ENCODE peak calls at places on chromosomes 7 and 10, in six cellular contexts. U is HCT116, H is K562, P is HepG2, F is SK-N-SH, S is H1. L is an unnamed sample.

GRCh38 chr10:89332092-89332633 is 4.4 kb downstream of the IFIT3 start:
- DNase-seq in U (no peak), H (no peak), P (peak), F (no peak), S (no peak), L (no peak)

GRCh38 chr10:133565441-133566294 is at the start of gene SYCE1:
- DNase-seq in U (no peak), H (no peak), P (no peak), F (no peak), S (no peak), L (no peak)

GRCh38 chr7:56474271-56474670 is 358.1 kb upstream of the NUPR2 start:
- DNase-seq in U (no peak), H (no peak), P (no peak), F (no peak), S (no peak), L (no peak)

GRCh38 chr10:52316500-52316899 is 2.4 kb downstream of the DKK1 start:
- DNase-seq in U (no peak), H (no peak), P (no peak), F (no peak), S (no peak), L (no peak)

GRCh38 chr7:77631820-77632219 is 64.4 kb upstream of the RSBN1L start:
- DNase-seq in U (no peak), H (no peak), P (no peak), F (no peak), S (no peak), L (no peak)

GRCh38 chr7:360454-361100 is 70.6 kb downstream of the FOXL3 start:
- DNase-seq in U (no peak), H (no peak), P (no peak), F (no peak), S (no peak), L (no peak)

GRCh38 chr10:77605466-77605865 is 32.1 kb downstream of the KCNMA1 start:
- DNase-seq in U (no peak), H (no peak), P (no peak), F (peak), S (peak), L (no peak)

GRCh38 chr7:20385121-20385520 is 54.4 kb downstream of the ITGB8 start:
- DNase-seq in U (no peak), H (no peak), P (no peak), F (no peak), S (no peak), L (no peak)

GRCh38 chr10:93620925-93621324 is 8.6 kb downstream of the PDE6C start:
- DNase-seq in U (no peak), H (no peak), P (no peak), F (no peak), S (no peak), L (no peak)

GRCh38 chr10:70773965-70774809 is 11.0 kb downstream of the TBATA start:
- DNase-seq in U (no peak), H (no peak), P (no peak), F (peak), S (peak), L (no peak)

GRCh38 chr10:36469585-36469984 is 655.8 kb upstream of the ANKRD30A start:
- DNase-seq in U (no peak), H (no peak), P (no peak), F (no peak), S (no peak), L (no peak)

GRCh38 chr10:3131098-3131497 is 41.5 kb downstream of the PITRM1 start:
- DNase-seq in U (no peak), H (no peak), P (no peak), F (no peak), S (no peak), L (no peak)

GRCh38 chr10:3886666-3887251 is 101.8 kb upstream of the KLF6 start:
- DNase-seq in U (no peak), H (no peak), P (peak), F (peak), S (no peak), L (no peak)

GRCh38 chr10:30986027-30986672 is 45.5 kb downstream of the ZNF438 start:
- DNase-seq in U (no peak), H (no peak), P (no peak), F (no peak), S (no peak), L (no peak)

GRCh38 chr10:51773681-51774080 is 74.3 kb upstream of the CSTF2T start:
- DNase-seq in U (no peak), H (no peak), P (no peak), F (no peak), S (no peak), L (no peak)

GRCh38 chr7:47290867-47291266 is 291.0 kb downstream of the TNS3 start:
- DNase-seq in U (no peak), H (no peak), P (no peak), F (no peak), S (no peak), L (no peak)

GRCh38 chr7:3911685-3912084 is 610.6 kb downstream of the SDK1 start:
- DNase-seq in U (no peak), H (no peak), P (no peak), F (no peak), S (no peak), L (no peak)

GRCh38 chr10:95178266-95178665 is 15.8 kb upstream of the ACSM6 start:
- DNase-seq in U (no peak), H (no peak), P (peak), F (no peak), S (no peak), L (no peak)

GRCh38 chr10:42879380-42880254 is 97.0 kb downstream of the BMS1 start:
- DNase-seq in U (no peak), H (no peak), P (no peak), F (no peak), S (no peak), L (no peak)

GRCh38 chr7:665751-666453 is 60.6 kb upstream of the DNAAF5 start:
- DNase-seq in U (no peak), H (no peak), P (no peak), F (peak), S (peak), L (peak)

GRCh38 chr7:64562621-64563275 is at the start of gene ZNF680:
- DNase-seq in U (peak), H (peak), P (peak), F (peak), S (peak), L (peak)

GRCh38 chr7:91557789-91558396 is 293.7 kb downstream of the FZD1 start:
- DNase-seq in U (peak), H (no peak), P (peak), F (no peak), S (no peak), L (no peak)

GRCh38 chr10:10794056-10794455 is 223.6 kb upstream of the CELF2 start:
- DNase-seq in U (no peak), H (no peak), P (no peak), F (no peak), S (no peak), L (no peak)

GRCh38 chr10:46526682-46527038 is 29.8 kb downstream of the GPRIN2 start:
- DNase-seq in U (no peak), H (no peak), P (no peak), F (peak), S (no peak), L (no peak)

GRCh38 chr10:80491251-80492102 is 37.4 kb downstream of the TSPAN14 start:
- DNase-seq in U (no peak), H (no peak), P (peak), F (no peak), S (no peak), L (no peak)

GRCh38 chr7:48298779-48299178 is 127.5 kb downstream of the ABCA13 start:
- DNase-seq in U (no peak), H (no peak), P (no peak), F (no peak), S (no peak), L (no peak)

GRCh38 chr7:53214463-53214862 is 179.0 kb downstream of the POM121L12 start:
- DNase-seq in U (no peak), H (no peak), P (no peak), F (no peak), S (no peak), L (no peak)

DNA sequence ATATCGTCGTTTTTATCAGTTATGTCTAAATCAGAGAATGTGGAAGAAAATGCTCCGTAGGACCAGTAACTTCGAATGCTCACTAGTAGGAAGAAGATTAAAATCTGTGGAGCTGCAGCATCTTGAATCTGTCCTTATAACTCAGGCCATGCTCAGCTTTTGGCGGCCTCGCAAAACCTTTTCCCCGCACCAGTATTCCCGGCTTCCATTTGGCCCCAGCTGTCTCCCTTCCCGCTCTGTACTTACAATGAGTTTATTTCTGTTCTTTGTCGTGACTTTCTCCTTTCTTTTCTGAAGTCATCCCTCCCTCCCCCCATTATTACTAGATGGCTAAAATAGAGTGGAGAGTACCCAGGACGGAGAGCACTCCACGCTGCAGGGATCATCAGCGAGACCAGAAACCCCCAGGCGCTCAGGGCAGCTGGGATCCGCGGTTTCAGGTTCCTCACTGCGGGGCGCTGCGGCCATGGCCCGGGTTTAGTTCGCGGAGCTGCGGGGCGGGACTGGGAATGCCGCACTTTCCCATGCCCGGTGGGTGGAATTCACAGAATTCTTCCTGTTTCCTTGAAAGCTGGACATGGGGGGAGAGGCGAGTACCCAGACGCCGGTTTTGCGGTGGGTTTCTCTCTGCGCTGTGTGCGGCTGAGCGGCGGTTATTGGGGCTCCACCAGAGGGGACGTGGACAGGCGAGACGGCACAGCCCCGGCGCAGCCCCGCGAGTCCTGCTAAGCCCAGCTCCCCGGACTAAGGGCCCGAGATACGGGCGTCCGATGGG is 183.5 kb downstream of the POM121L12 start:
- DNase-seq in U (no peak), H (no peak), P (no peak), F (peak), S (peak), L (no peak)
- H3K9ac ChIP-seq in U (no peak), H (no peak), P (no peak), F (no peak), S (no peak), L (no peak)

GRCh38 chr7:120873367-120873766 is 15.4 kb upstream of the TSPAN12 start:
- DNase-seq in U (no peak), H (no peak), P (no peak), F (no peak), S (no peak), L (no peak)
- TF ChIP-seq YY1 in U (no peak), H (no peak), P (no peak), F (no peak), S (no peak), L (no peak)

DNA sequence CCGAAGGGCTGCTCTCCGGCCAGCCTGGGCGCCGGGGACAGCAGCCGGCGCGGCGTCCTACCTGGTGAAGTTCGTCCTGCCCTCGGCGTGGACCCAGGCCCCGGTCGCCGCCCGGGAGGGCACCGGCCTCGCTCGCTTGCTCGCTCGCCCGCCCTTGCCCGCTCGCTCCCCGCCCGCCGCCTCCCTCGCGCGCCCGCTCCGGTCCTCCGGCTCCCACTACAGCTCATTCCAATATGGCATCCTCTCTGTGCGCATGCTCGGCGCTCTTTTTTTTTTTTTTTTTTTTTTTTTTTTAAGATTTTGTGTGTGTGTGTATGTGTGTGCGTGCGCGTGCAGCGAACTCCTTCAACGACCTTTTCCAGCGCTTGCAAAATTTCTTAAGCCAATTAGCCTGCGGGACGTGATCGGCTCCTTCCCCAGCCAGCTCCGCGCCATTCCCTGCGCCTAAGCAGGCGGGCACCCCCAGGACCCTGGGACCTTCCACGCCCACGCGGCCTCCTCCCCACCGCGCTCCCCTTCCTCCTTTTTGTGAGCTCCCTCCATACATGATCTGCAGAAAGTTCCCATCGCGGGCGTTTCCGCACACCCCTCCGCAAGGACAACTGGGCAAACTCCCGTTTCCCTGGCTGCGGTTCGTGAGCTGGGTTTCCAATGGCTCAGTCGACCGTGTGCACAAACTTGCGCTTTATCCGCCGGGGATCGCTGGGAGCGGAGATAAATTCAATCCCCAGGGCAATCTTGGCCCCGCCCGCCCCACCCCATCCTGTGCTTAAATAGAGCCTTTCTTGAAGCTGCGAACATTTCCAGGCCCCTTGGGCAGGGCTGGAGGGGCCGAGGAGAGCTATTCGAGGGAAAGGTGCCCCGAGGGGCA is at the start of gene SFMBT2:
- DNase-seq in U (no peak), H (peak), P (no peak), F (peak), S (peak), L (no peak)
- H3K9ac ChIP-seq in U (no peak), H (peak), P (no peak), F (no peak), S (peak), L (peak)

GRCh38 chr7:115260381-115260780 is 338.5 kb downstream of the MDFIC start:
- DNase-seq in U (no peak), H (no peak), P (no peak), F (no peak), S (no peak), L (no peak)
- TF ChIP-seq YY1 in U (no peak), H (no peak), P (no peak), F (no peak), S (no peak), L (no peak)

GRCh38 chr7:83449781-83450180 is 199.2 kb downstream of the SEMA3E start:
- DNase-seq in U (no peak), H (no peak), P (no peak), F (no peak), S (no peak), L (no peak)

GRCh38 chr7:83442911-83443310 is 206.0 kb downstream of the SEMA3E start:
- DNase-seq in U (no peak), H (no peak), P (no peak), F (no peak), S (no peak), L (no peak)

DNA sequence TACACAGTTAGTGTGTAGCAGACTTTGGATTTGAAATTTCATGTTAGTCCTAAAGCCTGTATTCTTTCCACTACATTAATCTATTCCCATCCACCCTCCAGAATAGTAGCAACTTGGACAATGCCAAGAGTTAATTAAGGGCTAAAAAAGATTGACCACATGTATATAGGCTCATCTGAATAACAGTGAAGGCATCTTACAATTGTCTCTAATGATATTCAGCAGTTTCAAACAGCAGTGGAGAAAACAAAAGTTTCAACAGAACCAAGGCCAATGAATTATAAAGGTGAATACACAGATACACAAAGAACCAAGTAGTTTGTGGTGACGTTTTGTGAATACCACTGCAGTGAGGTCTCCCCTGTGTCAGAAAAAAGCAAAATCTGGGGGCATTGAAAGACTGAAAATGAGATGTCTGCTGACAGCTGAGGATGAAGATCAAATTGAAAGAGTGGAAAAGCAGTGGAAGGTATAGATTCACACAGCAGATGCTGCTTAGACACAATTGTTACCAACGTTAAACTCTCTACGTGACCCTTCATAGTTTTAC is 202.7 kb downstream of the SEMA3E start:
- DNase-seq in U (no peak), H (no peak), P (no peak), F (no peak), S (no peak), L (no peak)
- H3K9ac ChIP-seq in U (no peak), H (no peak), P (no peak), F (no peak), S (no peak), L (no peak)

DNA sequence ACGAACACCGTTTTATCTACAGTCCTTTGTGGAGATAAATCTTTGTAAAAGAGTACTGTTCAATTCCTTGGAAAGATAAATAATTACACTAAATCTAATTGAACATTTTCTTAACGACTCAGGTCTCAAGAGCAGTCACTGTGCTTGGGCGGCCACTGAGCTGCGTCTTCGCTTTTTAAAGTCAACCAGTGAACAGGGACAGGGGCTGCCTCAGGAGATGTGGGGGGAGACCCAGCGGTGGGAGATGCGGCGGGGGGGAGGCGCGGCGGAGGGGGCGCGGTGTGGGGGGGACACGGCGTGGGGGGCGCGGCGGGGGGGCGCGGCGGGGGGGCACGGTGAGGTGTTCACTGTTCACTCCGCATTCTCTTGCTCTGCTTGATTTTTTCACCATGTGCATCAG is 39.8 kb downstream of the CAMK2B start:
- DNase-seq in U (no peak), H (no peak), P (no peak), F (peak), S (peak), L (no peak)
- TF ChIP-seq YY1 in U (no peak), H (no peak), P (no peak), F (no peak), S (no peak), L (no peak)

GRCh38 chr10:48701139-48701901 is 16.6 kb downstream of the WDFY4 start:
- DNase-seq in U (no peak), H (no peak), P (no peak), F (no peak), S (no peak), L (no peak)
- H3K9ac ChIP-seq in U (no peak), H (no peak), P (no peak), F (no peak), S (no peak), L (no peak)

GRCh38 chr7:79495544-79496272 is 42.2 kb upstream of the MAGI2 start:
- DNase-seq in U (no peak), H (no peak), P (no peak), F (no peak), S (no peak), L (no peak)
- TF ChIP-seq YY1 in U (no peak), H (no peak), P (no peak), F (no peak), S (no peak), L (no peak)